ENCODE peak calls at places on chromosome 21, in six cellular contexts. K is psoas muscle; V is naive thymus-derived CD4-positive, alpha-beta T cell; U is ascending aorta; X is left lung; Q is MM.1S. O is an unnamed sample. For H3K4me1 and H3K9me3, the result is how much of the 10 kb centered on the place peaks cover.

GRCh38 chr21:36104306-36105300 is 30.3 kb upstream of the CBR3 start:
- DNase-seq in X (no peak), U (no peak), K (peak), V (peak), Q (no peak), O (peak)

GRCh38 chr21:35476616-35477395 is 427.7 kb upstream of the RUNX1 start:
- DNase-seq in V (no peak), U (no peak), Q (no peak), X (no peak), K (no peak), O (no peak)

GRCh38 chr21:38643404-38644023 is 145.2 kb upstream of the ERG start:
- DNase-seq in U (no peak), V (no peak), Q (no peak), K (no peak), X (no peak), O (no peak)

GRCh38 chr21:16514316-16514715 is 784.5 kb downstream of the USP25 start:
- DNase-seq in Q (no peak), X (no peak), U (no peak), K (no peak), V (no peak), O (no peak)

GRCh38 chr21:21387891-21388290 is 389.7 kb downstream of the NCAM2 start:
- DNase-seq in X (no peak), Q (no peak), U (no peak), V (no peak), K (no peak), O (no peak)

GRCh38 chr21:31520506-31521163 is 138.9 kb upstream of the SOD1 start:
- DNase-seq in V (no peak), X (no peak), Q (no peak), K (no peak), U (no peak), O (no peak)

GRCh38 chr21:32978346-32979270 is 47.1 kb upstream of the OLIG2 start:
- DNase-seq in X (peak), Q (no peak), K (no peak), U (no peak), V (no peak), O (no peak)

GRCh38 chr21:20998456-20998789 is 214 bp downstream of the NCAM2 start:
- DNase-seq in U (no peak), V (no peak), X (no peak), Q (no peak), K (no peak), O (no peak)

GRCh38 chr21:43194303-43195130 is 25.7 kb downstream of the CRYAA start:
- DNase-seq in K (no peak), V (no peak), U (peak), Q (no peak), X (no peak), O (no peak)

GRCh38 chr21:42747746-42748351 is 94.4 kb downstream of the PDE9A start:
- DNase-seq in U (no peak), X (peak), K (no peak), Q (no peak), V (no peak), O (no peak)

GRCh38 chr21:37072239-37072987 is 458 bp downstream of the PIGP start:
- DNase-seq in V (no peak), Q (no peak), U (peak), X (peak), K (peak), O (peak)

GRCh38 chr21:21159253-21159899 is 161.2 kb downstream of the NCAM2 start:
- DNase-seq in Q (no peak), X (no peak), V (no peak), K (no peak), U (no peak), O (no peak)

GRCh38 chr21:16318651-16319300 is 589.0 kb downstream of the USP25 start:
- DNase-seq in Q (no peak), V (no peak), X (no peak), K (no peak), U (no peak), O (no peak)

GRCh38 chr21:31198575-31198974 is 145.5 kb downstream of the TIAM1 start:
- DNase-seq in X (no peak), V (peak), U (no peak), Q (peak), K (no peak), O (no peak)

GRCh38 chr21:41857771-41858300 is 21.3 kb downstream of the PRDM15 start:
- DNase-seq in Q (no peak), V (no peak), U (no peak), K (no peak), X (no peak), O (no peak)

GRCh38 chr21:42652527-42653491 is 612 bp upstream of the PDE9A start:
- DNase-seq in K (peak), Q (no peak), V (no peak), U (peak), X (peak), O (no peak)

GRCh38 chr21:32403201-32403701 is 9.3 kb upstream of the EVA1C start:
- DNase-seq in U (peak), K (peak), X (no peak), Q (peak), V (peak), O (peak)

GRCh38 chr21:31184462-31184861 is 146.2 kb upstream of the KRTAP19-8 start:
- DNase-seq in K (no peak), X (no peak), Q (no peak), U (no peak), V (peak), O (peak)

GRCh38 chr21:18893411-18893810 is 489.8 kb upstream of the TMPRSS15 start:
- DNase-seq in V (no peak), X (no peak), Q (no peak), U (no peak), K (no peak), O (no peak)

GRCh38 chr21:34882719-34883131 is 166.4 kb downstream of the RUNX1 start:
- DNase-seq in Q (no peak), K (no peak), X (no peak), U (no peak), V (no peak), O (no peak)

GRCh38 chr21:42983102-42983501 is 8.7 kb downstream of the PKNOX1 start:
- DNase-seq in U (no peak), X (no peak), K (no peak), V (no peak), Q (peak), O (no peak)

GRCh38 chr21:27953328-27954045 is 986.6 kb upstream of the ADAMTS5 start:
- DNase-seq in Q (no peak), K (no peak), U (no peak), V (no peak), X (no peak), O (no peak)

GRCh38 chr21:44529503-44530125 is 10.4 kb downstream of the KRTAP10-1 start:
- DNase-seq in Q (no peak), V (no peak), K (no peak), U (peak), X (peak), O (no peak)

GRCh38 chr21:15604424-15604823 is 125.4 kb upstream of the USP25 start:
- DNase-seq in Q (no peak), V (no peak), U (no peak), X (no peak), K (no peak), O (no peak)

GRCh38 chr21:15090390-15090789 is 25.6 kb upstream of the NRIP1 start:
- DNase-seq in X (no peak), Q (no peak), V (no peak), U (no peak), K (no peak), O (no peak)

GRCh38 chr21:42042651-42043050 is 28.5 kb upstream of the UMODL1 start:
- DNase-seq in X (peak), Q (no peak), U (no peak), V (no peak), K (no peak), O (no peak)

GRCh38 chr21:41375875-41376274 is 14.0 kb downstream of the MX2 start:
- DNase-seq in U (no peak), X (no peak), V (no peak), K (no peak), Q (no peak), O (no peak)

GRCh38 chr21:39668369-39668768 is 55.6 kb downstream of the B3GALT5 start:
- DNase-seq in X (no peak), U (peak), Q (no peak), K (no peak), V (no peak), O (no peak)

GRCh38 chr21:34670220-34670961 is 1.6 kb downstream of the CLIC6 start:
- DNase-seq in V (no peak), Q (no peak), K (peak), U (no peak), X (peak), O (no peak)

DNA sequence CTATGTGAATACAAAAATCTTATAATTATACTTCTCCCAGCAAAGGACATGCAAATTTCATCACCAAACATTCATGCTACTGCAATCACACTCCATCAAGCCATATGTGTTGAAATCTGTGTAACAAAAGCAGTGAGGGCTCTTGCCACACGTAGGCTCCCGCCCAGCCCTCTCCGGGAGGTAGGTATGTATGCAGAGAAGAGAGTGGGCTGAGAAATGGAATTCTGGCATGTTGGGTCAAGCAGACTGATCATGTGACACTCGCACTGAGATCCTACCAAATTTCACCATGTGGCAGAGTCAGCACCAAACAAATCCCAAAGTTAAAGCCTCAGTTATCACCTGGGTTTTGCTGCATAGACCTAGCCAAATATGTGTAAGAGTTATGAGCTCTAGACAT is 49.7 kb downstream of the APP start:
- DNase-seq in K (no peak), U (no peak), V (no peak), X (no peak), Q (no peak), O (no peak)
- H3K4me1 ChIP-seq in K (under half), U (under half), V (under half), X (under half), Q (under half), O (under half)

GRCh38 chr21:30057108-30057507 is 109.5 kb downstream of the CLDN17 start:
- DNase-seq in V (no peak), K (no peak), U (no peak), Q (no peak), X (no peak), O (no peak)

DNA sequence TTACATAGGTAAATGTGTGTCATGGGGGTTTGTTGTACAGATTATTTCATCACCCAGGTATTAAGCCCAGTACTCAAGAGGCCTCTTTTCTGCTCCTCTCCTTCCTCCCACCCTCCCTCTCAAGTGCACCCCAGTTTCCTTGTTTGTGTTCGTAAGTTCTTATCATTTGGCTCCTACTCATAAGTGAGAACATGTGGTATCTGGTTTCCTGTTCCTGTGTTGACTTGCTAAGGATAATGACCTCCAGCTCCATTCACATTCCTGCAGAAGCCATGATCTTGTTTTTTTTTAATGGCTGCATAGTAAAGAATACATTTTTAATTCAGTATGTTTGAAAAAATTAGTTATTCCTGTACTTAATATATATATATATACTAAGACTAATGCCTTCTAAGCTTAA is 107.7 kb downstream of the CLDN17 start:
- DNase-seq in U (no peak), Q (no peak), V (no peak), X (no peak), K (no peak), O (no peak)
- H3K9me3 ChIP-seq in U (under half), Q (under half), V (under half), X (under half), K (under half), O (under half)

GRCh38 chr21:45970674-45971486 is 10.7 kb upstream of the COL6A1 start:
- DNase-seq in V (peak), K (peak), Q (peak), X (peak), U (peak), O (no peak)
- H3K4me1 ChIP-seq in V (under half), K (under half), Q (under half), X (under half), U (under half), O (under half)

GRCh38 chr21:24939288-24939687 is 668.0 kb downstream of the MRPL39 start:
- DNase-seq in V (no peak), X (no peak), U (no peak), Q (no peak), K (no peak), O (no peak)

GRCh38 chr21:24941316-24942185 is 665.7 kb downstream of the MRPL39 start:
- DNase-seq in Q (no peak), K (no peak), V (no peak), X (no peak), U (no peak), O (no peak)

DNA sequence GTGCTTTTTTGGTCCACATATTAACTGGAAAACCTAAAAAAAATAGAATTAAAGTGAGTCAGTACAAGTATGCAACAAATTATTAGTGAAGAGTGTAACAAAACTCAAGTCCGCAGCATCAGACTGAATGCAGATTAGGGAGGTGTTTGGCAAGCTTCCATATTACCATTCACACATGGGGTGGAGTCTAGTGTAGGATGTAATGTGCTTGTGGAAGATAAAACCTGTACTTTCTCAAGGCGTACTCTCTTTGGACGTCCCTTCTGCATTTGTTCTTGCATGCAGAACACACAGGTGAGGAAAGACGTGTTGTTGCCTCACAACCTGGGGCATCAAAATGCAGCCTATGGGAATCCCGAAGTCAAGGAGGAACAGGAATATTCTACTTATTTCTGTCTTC is 668.7 kb downstream of the MRPL39 start:
- DNase-seq in V (no peak), U (no peak), X (no peak), K (no peak), Q (no peak), O (no peak)
- H3K9me3 ChIP-seq in V (under half), U (under half), X (under half), K (under half), Q (under half), O (under half)

GRCh38 chr21:46096596-46096981 is 1.3 kb upstream of the COL6A2 start:
- DNase-seq in X (peak), Q (no peak), U (no peak), V (no peak), K (peak), O (no peak)
- H3K4me1 ChIP-seq in X (under half), Q (under half), U (under half), V (under half), K (under half), O (under half)

O was measured in effector memory CD4-positive, alpha-beta T cell.